ENCODE peak calls at places on chromosomes 2 and 18, in nine cellular contexts. O is H1, C is WERI-Rb-1, J is cardiac fibroblast, U is kidney, D is right atrium auricular region, W is cardiac muscle cell, T is fibroblast of lung, S is AG04449. B is an unnamed sample.

GRCh38 chr2:203673933-203674332 is 32.5 kb upstream of the CD28 start:
- DNase-seq in U (no peak), C (no peak), W (no peak), J (peak; percentile 50), S (no peak), D (no peak), T (peak; percentile 64), O (no peak), B (no peak)

GRCh38 chr2:134290363-134290762 is 36.5 kb downstream of the MGAT5 start:
- DNase-seq in C (no peak), W (no peak), D (no peak), J (no peak), U (no peak), S (no peak), O (no peak), T (no peak), B (no peak)

GRCh38 chr2:55054476-55054875 is 4.2 kb upstream of the RTN4 start:
- DNase-seq in U (no peak), T (no peak), W (no peak), D (no peak), S (no peak), J (no peak), O (no peak), C (no peak), B (no peak)

GRCh38 chr18:10760986-10761385 is 235.2 kb downstream of the NAPG start:
- DNase-seq in W (no peak), J (no peak), O (no peak), S (no peak), D (no peak), C (no peak), U (no peak), T (no peak), B (no peak)

GRCh38 chr2:37203708-37204107 is 7.4 kb downstream of the CEBPZOS start:
- DNase-seq in O (no peak), W (no peak), S (no peak), C (no peak), U (no peak), J (no peak), T (no peak), D (no peak), B (no peak)

GRCh38 chr2:176407711-176408110 is 138.5 kb downstream of the MTX2 start:
- DNase-seq in T (no peak), O (no peak), S (no peak), C (no peak), W (no peak), U (no peak), J (no peak), D (no peak), B (no peak)

GRCh38 chr2:138652378-138652777 is 127.8 kb downstream of the NXPH2 start:
- DNase-seq in T (peak; percentile 79), W (no peak), S (no peak), O (no peak), U (no peak), C (no peak), J (no peak), D (no peak), B (no peak)

GRCh38 chr2:168964251-168964807 is 63.2 kb downstream of the G6PC2 start:
- DNase-seq in U (no peak), D (no peak), S (no peak), T (peak; percentile 38), W (no peak), J (no peak), O (no peak), C (no peak), B (no peak)

GRCh38 chr18:65352183-65352582 is 398.6 kb upstream of the CDH7 start:
- DNase-seq in C (no peak), D (no peak), W (no peak), S (no peak), J (no peak), T (no peak), O (no peak), U (no peak), B (no peak)

GRCh38 chr2:219205981-219206441 is 571 bp upstream of the ZFAND2B start:
- DNase-seq in C (no peak), S (no peak), O (no peak), T (no peak), D (no peak), U (peak; percentile 1), J (no peak), W (no peak), B (no peak)

GRCh38 chr2:219205165-219205538 is 1.4 kb upstream of the ZFAND2B start:
- DNase-seq in T (no peak), D (no peak), S (no peak), W (no peak), J (no peak), C (no peak), U (peak; percentile 45), O (no peak), B (no peak)

GRCh38 chr2:219207254-219207883 is 787 bp downstream of the ZFAND2B start:
- DNase-seq in J (no peak), W (no peak), O (no peak), U (peak; percentile 56), S (no peak), T (no peak), C (no peak), D (no peak), B (no peak)

GRCh38 chr2:219207884-219208740 is 1.5 kb downstream of the ZFAND2B start:
- DNase-seq in J (peak; percentile 73), T (peak; percentile 35), W (no peak), C (no peak), D (no peak), S (no peak), U (peak; percentile 79), O (no peak), B (no peak)

GRCh38 chr2:219206442-219207253 is at the start of gene ZFAND2B:
- DNase-seq in T (peak; percentile 86), O (peak; percentile 96), C (peak; percentile 94), S (no peak), J (peak; percentile 95), U (peak; percentile 98), D (peak; percentile 96), W (peak; percentile 97), B (peak; percentile 54)
- TF ChIP-seq CTCF in T (no peak), O (no peak), C (no peak), S (no peak), J (peak; percentile 8), U (no peak), D (no peak), W (no peak), B (no peak)

GRCh38 chr2:8133331-8133730 is 548.5 kb upstream of the ID2 start:
- DNase-seq in O (no peak), S (no peak), D (no peak), W (no peak), U (no peak), J (no peak), C (no peak), T (no peak), B (no peak)

GRCh38 chr2:8132889-8133288 is 549.0 kb upstream of the ID2 start:
- DNase-seq in T (no peak), J (no peak), S (no peak), C (no peak), D (no peak), O (no peak), W (no peak), U (no peak), B (no peak)

GRCh38 chr2:8132371-8132831 is 549.5 kb upstream of the ID2 start:
- DNase-seq in D (no peak), C (no peak), U (no peak), W (no peak), O (no peak), S (no peak), T (peak; percentile 66), J (no peak), B (no peak)

GRCh38 chr2:8135051-8135675 is 546.7 kb upstream of the ID2 start:
- DNase-seq in D (peak; percentile 58), C (no peak), W (no peak), U (no peak), O (no peak), J (no peak), T (no peak), S (no peak), B (no peak)

DNA sequence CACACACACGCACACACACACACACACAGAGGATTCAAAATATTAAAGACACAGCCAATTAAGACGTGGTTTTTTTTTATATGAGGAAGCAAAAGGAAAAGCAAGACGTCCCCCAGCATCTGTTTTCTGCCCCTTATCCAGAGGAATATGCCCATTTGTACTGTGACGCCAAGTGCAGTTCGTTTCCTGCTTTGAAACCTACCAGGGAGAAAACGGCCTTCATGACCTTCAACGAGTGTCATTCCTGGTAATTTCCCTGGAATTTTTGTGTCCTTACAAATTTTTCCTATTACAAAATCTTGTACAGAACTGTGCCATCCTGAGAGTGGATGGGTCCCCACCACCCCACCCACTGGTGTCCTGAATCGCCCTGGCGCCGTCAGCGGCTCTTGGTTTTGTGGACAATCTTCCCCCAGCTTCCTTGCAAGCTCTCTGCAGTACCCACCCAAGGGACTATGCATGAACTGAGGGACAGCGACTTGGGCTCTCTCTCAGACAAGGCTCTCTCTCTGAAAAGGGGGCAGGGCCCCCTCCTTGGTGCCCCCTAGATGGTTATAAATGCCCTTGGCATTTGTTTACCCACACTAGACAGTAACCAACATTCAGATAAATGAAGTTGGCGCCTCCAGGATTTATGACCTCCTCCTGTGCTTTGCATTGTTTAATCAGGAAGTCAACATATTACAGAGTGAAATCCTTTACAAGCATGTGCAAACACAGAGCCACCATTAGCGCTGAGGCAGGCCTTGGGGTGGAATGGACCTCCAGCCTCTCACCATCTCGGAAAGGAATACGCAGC is 547.6 kb upstream of the ID2 start:
- DNase-seq in J (no peak), D (peak; percentile 56), T (no peak), U (no peak), W (no peak), C (no peak), O (no peak), S (no peak), B (no peak)
- H3K4me3 ChIP-seq in J (no peak overlapping the region), D (no peak overlapping the region), T (no peak overlapping the region), U (no peak overlapping the region), W (no peak overlapping the region), C (no peak overlapping the region), O (no peak overlapping the region), S (no peak overlapping the region), B (no peak overlapping the region)

DNA sequence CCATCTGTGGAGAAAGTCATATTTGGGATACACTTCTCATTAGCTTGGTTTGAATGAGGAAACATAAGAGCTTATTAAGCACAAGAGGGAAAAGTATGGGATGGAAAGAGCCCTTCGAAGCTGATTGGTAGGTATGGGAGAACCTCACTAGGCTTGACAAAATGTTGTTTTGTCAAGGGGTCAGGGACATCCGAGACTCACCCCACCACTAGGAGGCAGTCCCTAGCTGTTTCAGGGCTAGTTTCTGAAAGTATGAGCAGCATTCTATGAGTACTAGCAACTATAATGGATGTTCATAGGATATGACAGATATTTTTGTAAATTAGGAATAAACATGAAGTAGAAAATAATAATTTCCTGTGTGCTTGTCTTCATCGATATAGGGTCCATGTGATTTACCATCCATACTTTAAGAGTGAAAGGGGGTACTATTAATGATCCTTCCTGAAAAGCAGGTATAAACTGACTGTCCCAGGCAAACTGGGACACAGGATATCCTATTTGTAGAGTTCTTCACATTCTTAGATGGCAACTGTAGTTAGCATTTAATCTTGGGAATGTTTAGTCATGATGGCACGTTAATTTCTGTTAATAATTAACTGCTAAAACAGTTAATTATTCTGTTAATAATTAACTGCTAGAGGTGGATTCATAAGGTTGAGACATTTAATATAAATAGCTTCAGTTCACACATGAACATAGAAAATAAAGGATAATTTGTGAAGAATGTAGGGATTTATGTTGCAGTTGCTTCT is 28.4 kb downstream of the OTX1 start:
- DNase-seq in W (no peak), U (no peak), O (peak; percentile 78), S (no peak), T (no peak), D (no peak), C (peak; percentile 50), J (no peak), B (no peak)
- TF ChIP-seq CTCF in W (peak; percentile 37), U (no peak), O (peak; percentile 93), S (peak; percentile 25), T (peak; percentile 31), D (no peak), C (peak; percentile 56), J (peak; percentile 54), B (peak; percentile 58)

GRCh38 chr2:75558786-75559428 is 1.8 kb downstream of the EVA1A start:
- DNase-seq in C (no peak), D (no peak), S (no peak), U (no peak), T (peak; percentile 60), W (no peak), O (no peak), J (peak; percentile 72), B (no peak)
- H3K4me3 ChIP-seq in C (no peak overlapping the region), D (no peak overlapping the region), S (peak overlapping the region; percentile 83), U (peak overlapping the region; percentile 47), T (peak overlapping the region; percentile 25), W (no peak overlapping the region), O (no peak overlapping the region), J (no peak overlapping the region), B (peak overlapping the region; percentile 96)

B was measured in retinal pigment epithelial cell.